ENCODE peak calls at places on chromosomes 7 and 10, in five cellular contexts. Q is left ventricle myocardium inferior, O is bronchial epithelial cell, F is tibial nerve, M is spleen. A is an unnamed sample.

GRCh38 chr10:34080485-34081346 is 734.4 kb downstream of the PARD3 start:
- DNase-seq in Q (peak; percentile 44), O (no peak), F (no peak), M (no peak), A (no peak)

GRCh38 chr7:157622408-157623221 is 285.8 kb downstream of the DNAJB6 start:
- DNase-seq in F (no peak), O (no peak), Q (no peak), M (no peak), A (no peak)

GRCh38 chr7:128063025-128063560 is 31.9 kb upstream of the LRRC4 start:
- DNase-seq in Q (no peak), O (no peak), M (no peak), F (no peak), A (no peak)

GRCh38 chr10:95445223-95445836 is 115.8 kb downstream of the SORBS1 start:
- DNase-seq in Q (peak; percentile 81), O (peak; percentile 72), M (no peak), F (peak; percentile 63), A (no peak)

GRCh38 chr7:96669812-96670211 is 39.8 kb downstream of the SEM1 start:
- DNase-seq in O (peak; percentile 84), Q (no peak), M (no peak), F (no peak), A (no peak)

GRCh38 chr7:30927559-30927958 is 15.9 kb downstream of the AQP1 start:
- DNase-seq in O (no peak), M (no peak), Q (no peak), F (no peak), A (no peak)

GRCh38 chr10:104246981-104247380 is 7.7 kb upstream of the GSTO1 start:
- DNase-seq in M (no peak), Q (no peak), F (no peak), O (peak; percentile 91), A (no peak)

GRCh38 chr10:84293574-84294016 is 34.8 kb upstream of the CCSER2 start:
- DNase-seq in M (no peak), O (no peak), Q (no peak), F (no peak), A (no peak)

GRCh38 chr10:20157314-20157713 is 341.1 kb downstream of the PLXDC2 start:
- DNase-seq in O (no peak), Q (no peak), M (no peak), F (no peak), A (no peak)

GRCh38 chr10:68261132-68261856 is 29.4 kb upstream of the ATOH7 start:
- DNase-seq in F (no peak), Q (peak; percentile 76), M (no peak), O (no peak), A (no peak)

GRCh38 chr7:6306471-6306870 is 34.0 kb upstream of the CYTH3 start:
- DNase-seq in Q (no peak), M (no peak), F (no peak), O (peak; percentile 88), A (no peak)

GRCh38 chr10:26460736-26461135 is 22.6 kb downstream of the APBB1IP start:
- DNase-seq in Q (no peak), O (no peak), F (no peak), M (no peak), A (no peak)

GRCh38 chr7:2168612-2169312 is 64.0 kb downstream of the MAD1L1 start:
- DNase-seq in F (no peak), Q (no peak), O (peak; percentile 5), M (no peak), A (no peak)

GRCh38 chr10:49518982-49519578 is 19.8 kb downstream of the ERCC6 start:
- DNase-seq in M (no peak), O (peak; percentile 54), F (peak; percentile 51), Q (no peak), A (no peak)

GRCh38 chr10:44891721-44892120 is 19.4 kb upstream of the TMEM72 start:
- DNase-seq in M (no peak), F (no peak), Q (no peak), O (no peak), A (no peak)

GRCh38 chr10:63744060-63744941 is 223.1 kb downstream of the REEP3 start:
- DNase-seq in M (no peak), F (no peak), O (no peak), Q (no peak), A (no peak)

GRCh38 chr7:1678571-1679325 is 8.7 kb downstream of the ELFN1 start:
- DNase-seq in F (no peak), M (no peak), O (no peak), Q (no peak), A (peak; percentile 29)

GRCh38 chr7:13989138-13989943 is at the start of gene ETV1:
- DNase-seq in O (peak; percentile 45), Q (peak; percentile 63), M (peak; percentile 75), F (peak; percentile 53), A (no peak)

GRCh38 chr7:156999611-157000046 is 10.8 kb downstream of the MNX1 start:
- DNase-seq in F (no peak), O (no peak), M (peak; percentile 80), Q (no peak), A (peak; percentile 37)

GRCh38 chr7:21256310-21256877 is 171.5 kb upstream of the SP4 start:
- DNase-seq in M (no peak), O (peak; percentile 49), Q (no peak), F (peak; percentile 28), A (no peak)

GRCh38 chr10:97689637-97690036 is 2.6 kb upstream of the AVPI1 start:
- DNase-seq in F (peak; percentile 71), Q (no peak), M (peak; percentile 16), O (peak; percentile 100), A (no peak)

GRCh38 chr7:80263321-80263720 is 128.7 kb downstream of the GNAI1 start:
- DNase-seq in Q (no peak), F (no peak), M (no peak), O (no peak), A (no peak)

GRCh38 chr10:113087082-113088029 is 137.3 kb downstream of the TCF7L2 start:
- DNase-seq in F (peak; percentile 55), O (peak; percentile 98), M (no peak), Q (no peak), A (no peak)

GRCh38 chr10:132865851-132866600 is 76.3 kb downstream of the CFAP46 start:
- DNase-seq in Q (peak; percentile 7), O (no peak), M (peak; percentile 59), F (no peak), A (peak; percentile 17)

GRCh38 chr10:70740441-70741288 is 44.5 kb downstream of the TBATA start:
- DNase-seq in O (no peak), M (no peak), F (no peak), Q (no peak), A (no peak)

GRCh38 chr7:8111282-8111681 is 142.7 kb downstream of the GLCCI1 start:
- DNase-seq in M (no peak), F (no peak), O (no peak), Q (no peak), A (no peak)

GRCh38 chr7:46071076-46071475 is 150.0 kb upstream of the IGFBP3 start:
- DNase-seq in M (no peak), Q (no peak), O (peak; percentile 1), F (no peak), A (no peak)

GRCh38 chr10:17206210-17206709 is 4.8 kb upstream of the TRDMT1 start:
- DNase-seq in F (no peak), O (peak; percentile 93), M (no peak), Q (no peak), A (no peak)

GRCh38 chr10:133260895-133261725 is 15.6 kb downstream of the ADAM8 start:
- DNase-seq in M (peak; percentile 95), O (no peak), F (no peak), Q (peak; percentile 62), A (no peak)

GRCh38 chr7:149704507-149704906 is 68.9 kb downstream of the ZNF467 start:
- DNase-seq in O (no peak), M (no peak), F (no peak), Q (no peak), A (no peak)

GRCh38 chr7:55555160-55555559 is 17.1 kb downstream of the VOPP1 start:
- DNase-seq in Q (no peak), O (no peak), M (no peak), F (no peak), A (no peak)

DNA sequence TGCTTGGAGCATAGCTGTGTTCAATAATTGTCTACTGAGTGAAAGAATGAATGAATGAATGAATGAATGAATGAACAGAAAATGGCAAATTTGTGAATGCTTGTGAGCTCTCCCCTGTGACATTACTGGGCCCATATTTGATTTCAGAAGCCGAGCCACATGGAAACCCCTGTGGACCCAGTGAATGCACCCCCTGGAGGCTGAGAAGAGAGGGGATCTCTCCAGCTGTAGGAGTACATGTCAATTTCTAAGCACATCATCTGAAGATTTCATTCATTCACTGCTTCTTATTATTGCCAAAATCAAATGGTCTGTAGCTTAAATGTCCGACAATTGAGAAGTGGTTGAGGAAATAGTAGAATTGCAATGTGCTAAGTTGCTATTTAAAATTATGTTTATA is 58.3 kb upstream of the DOCK1 start:
- DNase-seq in F (no peak), O (no peak), M (no peak), Q (no peak), A (no peak)
- TF ChIP-seq CTCF in F (no peak), O (no peak), M (no peak), Q (no peak), A (no peak)

GRCh38 chr7:35849158-35849831 is 48.4 kb downstream of the SEPTIN7 start:
- DNase-seq in F (no peak), O (no peak), Q (no peak), M (no peak), A (no peak)
- TF ChIP-seq CTCF in F (no peak), O (no peak), Q (no peak), M (no peak), A (no peak)

GRCh38 chr7:134865001-134865845 is 85.8 kb downstream of the CALD1 start:
- DNase-seq in F (no peak), M (no peak), Q (no peak), O (no peak), A (no peak)
- TF ChIP-seq CTCF in F (no peak), M (no peak), Q (no peak), O (no peak), A (no peak)

DNA sequence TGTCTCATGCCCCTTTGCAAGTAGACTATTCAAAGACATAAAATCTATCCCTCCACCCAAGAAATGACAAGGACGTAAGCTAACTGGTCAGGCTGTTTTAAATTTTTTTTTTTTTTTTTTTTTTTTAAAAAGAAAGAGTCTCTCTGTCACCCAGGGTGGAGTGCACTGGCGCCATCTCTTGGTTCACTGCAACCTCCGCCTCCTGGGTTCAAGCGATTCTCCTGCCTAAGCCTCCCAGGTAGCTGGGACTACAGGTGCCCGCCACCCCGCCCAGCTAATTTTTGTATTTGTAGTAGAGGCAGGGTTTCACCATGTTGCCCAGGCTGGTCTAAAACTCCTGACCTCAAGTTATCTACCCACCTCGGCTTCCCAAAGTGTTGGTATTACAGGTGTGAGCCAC is 11.2 kb downstream of the TRA2A start:
- DNase-seq in M (no peak), Q (no peak), F (no peak), O (no peak), A (no peak)
- TF ChIP-seq CTCF in M (no peak), Q (no peak), F (no peak), O (no peak), A (no peak)

A was measured in mesothelial cell of epicardium.